ENCODE peak calls at places on chromosomes 5 and 9, in four cellular contexts. One of them, this sample, is unnamed.
A peak's percentile ranks its signal among the peaks of the same experiment; 100 is the strongest.

GRCh38 chr5:159781626-159782157 is 134.6 kb upstream of the ADRA1B start:
- DNase-seq in lower lobe of right lung: no peak
- DNase-seq in prostate gland: no peak
- DNase-seq in CD8-positive, alpha-beta memory T cell: no peak
- DNase-seq in this sample: peak; percentile 69

GRCh38 chr5:6475626-6476312 is 27.1 kb downstream of the UBE2QL1 start:
- DNase-seq in lower lobe of right lung: no peak
- DNase-seq in prostate gland: no peak
- DNase-seq in CD8-positive, alpha-beta memory T cell: no peak
- DNase-seq in this sample: no peak

GRCh38 chr5:67221487-67222242 is 25.1 kb upstream of the CD180 start:
- DNase-seq in lower lobe of right lung: no peak
- DNase-seq in prostate gland: no peak
- DNase-seq in CD8-positive, alpha-beta memory T cell: peak; percentile 70
- DNase-seq in this sample: no peak

GRCh38 chr9:135561391-135562234 is at the start of gene PAEP:
- DNase-seq in lower lobe of right lung: no peak
- DNase-seq in prostate gland: no peak
- DNase-seq in CD8-positive, alpha-beta memory T cell: no peak
- DNase-seq in this sample: no peak

GRCh38 chr5:122120957-122121356 is 8.4 kb upstream of the ZNF474 start:
- DNase-seq in lower lobe of right lung: no peak
- DNase-seq in prostate gland: no peak
- DNase-seq in CD8-positive, alpha-beta memory T cell: no peak
- DNase-seq in this sample: peak; percentile 33

GRCh38 chr9:124017064-124017928 is 5.7 kb downstream of the LHX2 start:
- DNase-seq in lower lobe of right lung: no peak
- DNase-seq in prostate gland: no peak
- DNase-seq in CD8-positive, alpha-beta memory T cell: no peak
- DNase-seq in this sample: no peak

GRCh38 chr5:83011990-83012389 is 65.2 kb downstream of the TMEM167A start:
- DNase-seq in lower lobe of right lung: no peak
- DNase-seq in prostate gland: no peak
- DNase-seq in CD8-positive, alpha-beta memory T cell: no peak
- DNase-seq in this sample: no peak

GRCh38 chr9:95129651-95130291 is 187.7 kb downstream of the FANCC start:
- DNase-seq in lower lobe of right lung: no peak
- DNase-seq in prostate gland: no peak
- DNase-seq in CD8-positive, alpha-beta memory T cell: no peak
- DNase-seq in this sample: no peak

GRCh38 chr9:3875371-3876132 is 349.8 kb upstream of the RFX3 start:
- DNase-seq in lower lobe of right lung: no peak
- DNase-seq in prostate gland: no peak
- DNase-seq in CD8-positive, alpha-beta memory T cell: no peak
- DNase-seq in this sample: peak; percentile 94

GRCh38 chr5:35202319-35203111 is 27.8 kb downstream of the PRLR start:
- DNase-seq in lower lobe of right lung: peak; percentile 52
- DNase-seq in prostate gland: no peak
- DNase-seq in CD8-positive, alpha-beta memory T cell: no peak
- DNase-seq in this sample: peak; percentile 58

GRCh38 chr5:57581772-57582171 is 99.2 kb upstream of the ACTBL2 start:
- DNase-seq in lower lobe of right lung: no peak
- DNase-seq in prostate gland: no peak
- DNase-seq in CD8-positive, alpha-beta memory T cell: no peak
- DNase-seq in this sample: no peak

GRCh38 chr5:89097103-89097502 is 214.1 kb upstream of the MEF2C start:
- DNase-seq in lower lobe of right lung: no peak
- DNase-seq in prostate gland: no peak
- DNase-seq in CD8-positive, alpha-beta memory T cell: no peak
- DNase-seq in this sample: peak; percentile 4

GRCh38 chr9:75803130-75803529 is 87.3 kb upstream of the PCSK5 start:
- DNase-seq in lower lobe of right lung: no peak
- DNase-seq in prostate gland: no peak
- DNase-seq in CD8-positive, alpha-beta memory T cell: no peak
- DNase-seq in this sample: peak; percentile 69

GRCh38 chr5:151051066-151051930 is 29.5 kb downstream of the TNIP1 start:
- DNase-seq in lower lobe of right lung: peak; percentile 86
- DNase-seq in prostate gland: peak; percentile 68
- DNase-seq in CD8-positive, alpha-beta memory T cell: peak; percentile 81
- DNase-seq in this sample: peak; percentile 30

GRCh38 chr5:180067986-180068385 is 3.6 kb downstream of the RNF130 start:
- DNase-seq in lower lobe of right lung: no peak
- DNase-seq in prostate gland: no peak
- DNase-seq in CD8-positive, alpha-beta memory T cell: no peak
- DNase-seq in this sample: no peak

GRCh38 chr5:100779669-100780375 is 123.3 kb downstream of the ST8SIA4 start:
- DNase-seq in lower lobe of right lung: no peak
- DNase-seq in prostate gland: no peak
- DNase-seq in CD8-positive, alpha-beta memory T cell: no peak
- DNase-seq in this sample: no peak

GRCh38 chr5:119304439-119304838 is 51.4 kb upstream of the TNFAIP8 start:
- DNase-seq in lower lobe of right lung: no peak
- DNase-seq in prostate gland: no peak
- DNase-seq in CD8-positive, alpha-beta memory T cell: no peak
- DNase-seq in this sample: no peak

GRCh38 chr5:115816226-115817042 is at the start of gene CDO1:
- DNase-seq in lower lobe of right lung: peak; percentile 48
- DNase-seq in prostate gland: no peak
- DNase-seq in CD8-positive, alpha-beta memory T cell: no peak
- DNase-seq in this sample: no peak

GRCh38 chr9:136604823-136605525 is 57.7 kb upstream of the EGFL7 start:
- DNase-seq in lower lobe of right lung: no peak
- DNase-seq in prostate gland: no peak
- DNase-seq in CD8-positive, alpha-beta memory T cell: no peak
- DNase-seq in this sample: no peak

GRCh38 chr9:136603216-136603615 is 57.4 kb upstream of the NOTCH1 start:
- DNase-seq in lower lobe of right lung: no peak
- DNase-seq in prostate gland: no peak
- DNase-seq in CD8-positive, alpha-beta memory T cell: no peak
- DNase-seq in this sample: no peak

GRCh38 chr9:136603901-136604816 is 58.3 kb upstream of the NOTCH1 start:
- DNase-seq in lower lobe of right lung: no peak
- DNase-seq in prostate gland: no peak
- DNase-seq in CD8-positive, alpha-beta memory T cell: no peak
- DNase-seq in this sample: no peak

GRCh38 chr9:136599811-136600660 is 54.2 kb upstream of the NOTCH1 start:
- DNase-seq in lower lobe of right lung: no peak
- DNase-seq in prostate gland: no peak
- DNase-seq in CD8-positive, alpha-beta memory T cell: no peak
- DNase-seq in this sample: no peak

DNA sequence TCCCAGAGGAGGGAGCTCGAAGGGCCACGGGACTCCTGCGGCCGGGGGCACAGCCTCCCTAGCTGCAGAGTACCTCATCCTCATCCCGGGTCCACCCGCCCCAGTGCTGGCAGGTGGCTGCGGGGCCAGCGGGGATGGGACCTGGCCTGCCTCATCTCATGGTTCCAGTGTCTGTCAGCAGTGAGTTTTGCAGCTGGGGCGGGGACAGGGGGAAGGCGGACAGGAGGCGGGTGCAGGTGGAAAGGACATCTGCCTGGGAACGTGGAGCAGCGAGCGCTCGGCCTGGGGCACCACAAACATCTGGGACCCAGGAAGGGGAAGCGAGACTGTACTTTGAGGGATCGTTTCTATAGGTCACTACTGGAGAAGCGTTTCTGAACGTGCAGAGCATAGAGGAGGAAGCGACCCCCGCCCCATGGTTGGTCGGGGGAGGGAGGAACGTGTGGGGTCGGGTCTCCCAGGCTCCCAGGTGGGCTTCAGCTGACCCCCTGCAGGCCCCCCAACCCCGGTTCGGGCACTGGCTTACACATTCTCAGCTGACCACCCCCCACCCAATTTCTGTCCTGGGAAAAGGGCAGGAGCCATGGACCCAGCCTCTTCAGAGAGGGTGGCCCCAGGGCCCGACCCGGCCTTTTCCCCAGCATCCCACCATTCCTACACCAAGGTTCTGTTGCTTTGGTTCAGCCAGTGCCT is 56.5 kb upstream of the NOTCH1 start:
- DNase-seq in lower lobe of right lung: no peak
- DNase-seq in prostate gland: no peak
- DNase-seq in CD8-positive, alpha-beta memory T cell: no peak
- DNase-seq in this sample: no peak
- H3K27ac ChIP-seq in lower lobe of right lung: no peak overlapping the region
- H3K27ac ChIP-seq in prostate gland: peak overlapping the region; percentile 53
- H3K27ac ChIP-seq in CD8-positive, alpha-beta memory T cell: no peak overlapping the region
- H3K27ac ChIP-seq in this sample: no peak overlapping the region

GRCh38 chr9:33101104-33101951 is 24.9 kb upstream of the SMU1 start:
- DNase-seq in lower lobe of right lung: no peak
- DNase-seq in prostate gland: no peak
- DNase-seq in CD8-positive, alpha-beta memory T cell: no peak
- DNase-seq in this sample: peak; percentile 70
- H3K4me1 ChIP-seq in lower lobe of right lung: peaks cover 4% of the 10 kb centered on the region
- H3K4me1 ChIP-seq in prostate gland: no peaks in the 10 kb centered on the region
- H3K4me1 ChIP-seq in CD8-positive, alpha-beta memory T cell: no peaks in the 10 kb centered on the region
- H3K4me1 ChIP-seq in this sample: peaks cover 7% of the 10 kb centered on the region

DNA sequence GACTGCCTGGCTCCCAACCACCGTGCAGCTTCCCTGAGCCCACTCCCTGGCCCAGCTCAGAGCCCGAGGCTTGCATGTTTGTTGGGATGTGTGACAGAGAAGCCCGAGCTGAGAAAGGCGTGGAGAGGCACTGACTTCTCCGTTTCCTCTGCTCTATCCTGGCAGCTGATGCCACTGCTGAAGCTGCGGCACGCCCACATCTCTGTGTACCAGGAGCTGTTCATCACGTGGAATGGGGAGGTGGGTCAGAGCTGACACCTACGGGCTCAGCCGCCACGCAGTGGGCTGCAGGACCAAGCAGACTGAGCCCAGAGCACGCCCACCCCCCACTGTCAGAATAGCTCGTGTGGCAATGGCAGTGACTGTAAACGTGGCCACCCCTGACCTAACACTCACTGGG is 9.3 kb downstream of the STKLD1 start:
- DNase-seq in lower lobe of right lung: no peak
- DNase-seq in prostate gland: no peak
- DNase-seq in CD8-positive, alpha-beta memory T cell: no peak
- DNase-seq in this sample: no peak
- H3K27ac ChIP-seq in lower lobe of right lung: no peak overlapping the region
- H3K27ac ChIP-seq in prostate gland: no peak overlapping the region
- H3K27ac ChIP-seq in CD8-positive, alpha-beta memory T cell: no peak overlapping the region
- H3K27ac ChIP-seq in this sample: no peak overlapping the region

GRCh38 chr9:120902286-120902685 is 24.3 kb downstream of the TRAF1 start:
- DNase-seq in lower lobe of right lung: no peak
- DNase-seq in prostate gland: no peak
- DNase-seq in CD8-positive, alpha-beta memory T cell: no peak
- DNase-seq in this sample: no peak
- H3K4me1 ChIP-seq in lower lobe of right lung: peaks cover 2% of the 10 kb centered on the region
- H3K4me1 ChIP-seq in prostate gland: no peaks in the 10 kb centered on the region
- H3K4me1 ChIP-seq in CD8-positive, alpha-beta memory T cell: peaks cover 80% of the 10 kb centered on the region
- H3K4me1 ChIP-seq in this sample: no peaks in the 10 kb centered on the region